ENCODE peak calls at places on chromosomes 12 and 14, in five cellular contexts. A is CD8-positive, alpha-beta T cell; J is IMR-90; S is endothelial cell; F is cardiac fibroblast. X is an unnamed sample.

GRCh38 chr14:76227450-76228050 is 75.8 kb downstream of the GPATCH2L start:
- DNase-seq in J (peak; percentile 90), F (peak; percentile 76), A (no peak), S (no peak), X (no peak)

GRCh38 chr12:15772405-15773018 is 16.7 kb downstream of the EPS8 start:
- DNase-seq in J (peak; percentile 29), A (no peak), F (peak; percentile 56), S (no peak), X (no peak)

GRCh38 chr12:3293446-3294161 is 197.4 kb upstream of the PRMT8 start:
- DNase-seq in S (no peak), F (peak; percentile 72), J (peak; percentile 55), A (no peak), X (no peak)

GRCh38 chr14:93036652-93037341 is 78.9 kb downstream of the ITPK1 start:
- DNase-seq in J (no peak), F (peak; percentile 49), A (no peak), S (no peak), X (no peak)

GRCh38 chr14:52068741-52069616 is at the start of gene NID2:
- DNase-seq in S (peak; percentile 84), A (no peak), F (peak; percentile 97), J (peak; percentile 95), X (peak; percentile 62)

GRCh38 chr12:128747441-128747840 is 76.3 kb downstream of the SLC15A4 start:
- DNase-seq in A (no peak), J (no peak), S (no peak), F (no peak), X (no peak)

GRCh38 chr12:10179871-10180270 is 1.0 kb downstream of the TMEM52B start:
- DNase-seq in A (no peak), F (no peak), S (no peak), J (peak; percentile 55), X (no peak)

GRCh38 chr12:94027561-94027960 is 120.8 kb upstream of the PLXNC1 start:
- DNase-seq in J (no peak), F (no peak), S (no peak), A (no peak), X (no peak)

GRCh38 chr14:101250336-101250947 is 310.9 kb upstream of the DIO3 start:
- DNase-seq in F (no peak), A (no peak), J (no peak), S (no peak), X (no peak)

GRCh38 chr14:94176808-94177207 is 2.7 kb downstream of the PPP4R4 start:
- DNase-seq in S (no peak), J (no peak), A (no peak), F (no peak), X (no peak)

GRCh38 chr14:67928375-67928774 is 108.8 kb downstream of the RAD51B start:
- DNase-seq in F (no peak), S (no peak), A (no peak), J (no peak), X (no peak)

GRCh38 chr12:1881936-1882335 is 36.5 kb downstream of the CACNA2D4 start:
- DNase-seq in S (no peak), J (no peak), F (no peak), A (no peak), X (no peak)

GRCh38 chr12:1797991-1798733 is 22.2 kb upstream of the LRTM2 start:
- DNase-seq in J (no peak), F (no peak), S (no peak), A (no peak), X (no peak)

GRCh38 chr12:27595231-27595642 is 71.2 kb downstream of the PPFIBP1 start:
- DNase-seq in A (no peak), J (peak; percentile 89), F (peak; percentile 94), S (no peak), X (no peak)

GRCh38 chr12:56151672-56152131 is 685 bp upstream of the MYL6B start:
- DNase-seq in F (peak; percentile 21), A (peak; percentile 33), S (peak; percentile 51), J (no peak), X (peak; percentile 62)
- TF ChIP-seq CTCF in F (peak; percentile 30), A (peak; percentile 78), S (peak; percentile 74), J (peak; percentile 6), X (peak; percentile 65)

GRCh38 chr12:123599721-123600120 is 2.2 kb upstream of the DDX55 start:
- DNase-seq in S (no peak), J (no peak), F (no peak), A (no peak), X (no peak)

GRCh38 chr12:123598522-123598921 is 3.4 kb upstream of the DDX55 start:
- DNase-seq in S (no peak), A (no peak), F (no peak), J (no peak), X (no peak)

GRCh38 chr12:123602651-123603195 is 824 bp downstream of the DDX55 start:
- DNase-seq in J (no peak), A (no peak), F (peak; percentile 22), S (no peak), X (no peak)

GRCh38 chr12:123599310-123599709 is 2.6 kb upstream of the DDX55 start:
- DNase-seq in J (no peak), S (no peak), F (no peak), A (no peak), X (no peak)

DNA sequence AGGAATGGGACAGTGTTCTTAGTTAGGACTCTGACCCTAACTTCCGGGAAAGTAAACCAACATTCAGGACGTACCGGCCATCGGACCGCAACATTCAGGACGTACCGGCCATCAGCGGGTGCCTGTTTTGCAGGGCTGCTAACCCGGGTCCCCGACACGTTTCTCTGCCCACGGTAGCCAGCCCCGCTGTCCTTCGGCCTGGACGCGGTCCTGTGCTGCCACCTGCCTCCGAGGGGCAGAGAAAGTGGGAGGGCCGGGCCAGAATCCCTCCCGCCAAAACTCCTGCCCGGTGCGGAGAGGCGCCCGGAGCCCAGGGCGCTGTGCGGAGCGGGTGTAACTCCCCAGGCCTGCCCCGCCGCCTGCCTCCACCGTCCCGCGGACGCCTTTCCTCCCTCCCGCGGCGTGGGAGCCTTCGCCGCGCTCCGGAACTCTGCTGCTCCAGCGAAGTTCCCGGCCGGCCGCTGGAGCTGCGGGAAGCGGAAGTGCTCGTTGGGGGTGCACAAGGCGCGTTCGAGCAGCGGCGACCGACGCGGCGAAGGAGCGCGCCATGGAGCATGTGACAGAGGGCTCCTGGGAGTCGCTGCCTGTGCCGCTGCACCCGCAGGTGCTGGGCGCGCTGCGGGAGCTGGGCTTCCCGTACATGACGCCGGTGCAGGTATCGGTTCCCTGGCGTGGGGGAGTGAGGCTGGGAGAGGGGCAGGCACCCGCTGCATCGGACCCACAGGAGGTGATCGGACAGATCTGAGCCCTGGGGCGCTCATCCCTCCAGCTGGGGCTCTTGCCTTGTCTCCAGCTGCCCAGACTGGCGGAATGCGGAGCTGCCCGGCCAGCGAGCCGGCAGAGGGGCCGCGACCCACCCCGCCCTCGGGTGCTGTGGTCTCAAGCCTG is at the start of gene DDX55:
- DNase-seq in F (peak; percentile 86), S (peak; percentile 82), J (peak; percentile 79), A (peak; percentile 71), X (peak; percentile 85)
- TF ChIP-seq CTCF in F (peak; percentile 35), S (no peak), J (peak; percentile 43), A (peak; percentile 42), X (no peak)

GRCh38 chr12:52697058-52697582 is 6.2 kb downstream of the KRT77 start:
- DNase-seq in J (no peak), F (no peak), S (no peak), A (no peak), X (no peak)
- TF ChIP-seq CTCF in J (no peak), F (no peak), S (no peak), A (no peak), X (no peak)

DNA sequence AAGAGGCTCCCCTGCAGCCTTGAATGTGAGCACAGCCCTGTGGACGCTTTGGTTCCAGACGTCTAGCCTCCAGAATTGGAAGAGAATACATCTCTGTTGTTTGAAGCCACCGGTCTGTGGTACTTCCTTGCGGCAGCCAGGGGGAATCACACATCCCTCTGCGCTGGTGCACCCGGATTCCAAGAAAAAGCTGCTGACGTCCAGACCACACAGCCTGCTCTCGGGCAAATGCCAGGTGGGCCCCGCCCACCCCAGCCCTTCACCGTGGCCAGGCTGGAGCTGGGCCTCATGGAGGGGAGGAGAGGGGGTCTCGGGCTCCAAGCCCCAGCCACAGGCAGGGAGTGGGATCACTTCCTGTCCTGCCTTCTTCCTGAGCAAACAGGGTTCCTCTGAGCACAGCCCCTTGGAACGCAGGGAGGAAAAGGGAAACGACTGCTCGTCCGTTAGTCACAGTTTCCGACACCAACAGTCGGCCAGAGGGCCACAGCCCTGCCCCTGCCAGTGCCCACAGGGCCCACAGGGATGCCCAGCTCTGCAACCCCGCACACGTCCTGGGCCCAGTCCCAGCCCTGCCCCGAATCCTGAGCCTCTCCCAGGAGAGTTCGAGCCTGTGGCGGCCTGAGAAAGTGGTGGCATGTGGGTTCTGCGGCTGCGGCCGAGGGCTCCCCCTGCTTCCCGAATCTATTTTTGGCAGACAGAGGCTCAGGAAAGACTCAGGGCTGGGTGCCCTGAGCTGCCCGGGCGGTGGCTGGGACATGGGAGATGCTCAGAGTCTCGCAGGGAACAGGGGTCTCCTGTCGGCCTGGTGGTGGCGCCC is 85.3 kb downstream of the RFLNA start:
- DNase-seq in A (no peak), J (peak; percentile 89), F (peak; percentile 92), S (peak; percentile 59), X (no peak)
- TF ChIP-seq CTCF in A (no peak), J (peak; percentile 62), F (peak; percentile 72), S (peak; percentile 18), X (no peak)

DNA sequence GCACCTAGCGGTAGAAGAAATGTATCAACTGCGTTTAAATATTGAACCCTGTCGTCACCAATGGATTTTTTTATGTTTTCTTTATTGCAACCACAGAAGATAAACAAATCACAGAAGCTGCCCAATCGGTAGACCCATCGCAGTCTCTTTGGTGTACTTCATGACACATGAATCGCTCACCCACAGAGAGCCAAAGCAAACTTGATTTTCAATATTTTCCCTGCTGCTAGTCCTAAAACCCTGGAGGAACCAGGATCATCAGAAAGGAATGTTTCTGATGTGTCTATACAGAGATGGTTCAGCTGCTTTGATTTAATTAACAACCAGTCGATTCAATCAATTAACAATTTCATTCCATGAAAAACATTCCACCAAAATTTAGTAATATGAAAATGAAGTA is 46.3 kb downstream of the DIO2 start:
- DNase-seq in A (no peak), S (no peak), J (peak; percentile 84), F (peak; percentile 66), X (no peak)
- TF ChIP-seq CTCF in A (no peak), S (no peak), J (no peak), F (no peak), X (no peak)